ENCODE peak calls at places on chromosomes 12 and 14, in eight cellular contexts. C is HepG2, D is esophagus muscularis mucosa, G is ovary, O is K562, K is transverse colon, R is stomach, T is sigmoid colon. F is an unnamed sample.

GRCh38 chr12:46908936-46909635 is 83.3 kb upstream of the SLC38A4 start:
- DNase-seq in D (no peak), K (no peak), C (no peak), R (no peak), T (no peak), O (no peak), G (no peak), F (no peak)

GRCh38 chr12:109600995-109601394 is 27.4 kb downstream of the MVK start:
- DNase-seq in T (no peak), O (no peak), K (no peak), C (no peak), R (no peak), D (no peak), G (no peak), F (no peak)

GRCh38 chr12:93857279-93857894 is 180.2 kb downstream of the CRADD start:
- DNase-seq in G (no peak), K (no peak), R (no peak), D (peak; percentile 39), C (no peak), T (no peak), O (no peak), F (no peak)

GRCh38 chr14:21940887-21941855 is 267.6 kb upstream of the OR4E1 start:
- DNase-seq in K (no peak), D (no peak), O (peak; percentile 8), C (peak; percentile 55), R (no peak), T (no peak), G (no peak), F (no peak)

GRCh38 chr12:69473229-69473628 is 3.0 kb downstream of the FRS2 start:
- DNase-seq in O (no peak), K (no peak), C (no peak), R (no peak), G (no peak), T (no peak), D (no peak), F (no peak)

GRCh38 chr14:54364555-54365415 is 32.0 kb upstream of the CDKN3 start:
- DNase-seq in D (no peak), C (peak; percentile 83), K (no peak), G (no peak), T (no peak), R (no peak), O (no peak), F (peak; percentile 46)

GRCh38 chr14:102908766-102909455 is 13.6 kb upstream of the AMN start:
- DNase-seq in G (no peak), D (no peak), C (no peak), K (no peak), R (no peak), O (no peak), T (peak; percentile 52), F (no peak)

GRCh38 chr14:101026341-101026740 is 122.8 kb upstream of the RTL1 start:
- DNase-seq in D (no peak), T (peak; percentile 50), G (no peak), C (no peak), O (no peak), K (no peak), R (no peak), F (no peak)

GRCh38 chr12:125861299-125862281 is 796.4 kb downstream of the AACS start:
- DNase-seq in C (no peak), T (peak; percentile 69), K (peak; percentile 7), R (peak; percentile 42), G (peak; percentile 11), O (peak; percentile 41), D (no peak), F (peak; percentile 44)

GRCh38 chr14:93171366-93171765 is 13.3 kb downstream of the MOAP1 start:
- DNase-seq in R (no peak), T (no peak), O (no peak), K (no peak), G (no peak), C (no peak), D (no peak), F (no peak)

GRCh38 chr14:76227450-76228050 is 75.8 kb downstream of the GPATCH2L start:
- DNase-seq in R (no peak), T (no peak), G (no peak), D (no peak), C (no peak), K (no peak), O (no peak), F (no peak)

GRCh38 chr12:100329800-100330199 is 27.1 kb upstream of the SLC17A8 start:
- DNase-seq in R (no peak), G (no peak), C (no peak), T (no peak), O (no peak), K (no peak), D (no peak), F (no peak)

GRCh38 chr12:128026696-128027574 is 240.0 kb upstream of the TMEM132C start:
- DNase-seq in G (no peak), R (no peak), D (no peak), C (no peak), T (no peak), K (peak; percentile 66), O (no peak), F (no peak)

GRCh38 chr12:54428050-54429013 is 9.3 kb upstream of the ITGA5 start:
- DNase-seq in G (no peak), T (peak; percentile 81), C (no peak), K (peak; percentile 28), R (no peak), D (no peak), O (no peak), F (no peak)
- H3K27ac ChIP-seq in G (no peak overlapping the region), T (peak overlapping the region; percentile 100), C (no peak overlapping the region), K (peak overlapping the region; percentile 82), R (peak overlapping the region; percentile 60), D (peak overlapping the region; percentile 91), O (peak overlapping the region; percentile 73), F (no peak overlapping the region)

GRCh38 chr14:88325883-88326282 is 2.8 kb upstream of the KCNK10 start:
- DNase-seq in R (no peak), C (no peak), O (no peak), T (no peak), G (no peak), K (no peak), D (peak; percentile 90), F (no peak)

GRCh38 chr14:88323520-88324199 is 591 bp upstream of the KCNK10 start:
- DNase-seq in K (no peak), D (no peak), G (no peak), T (no peak), R (no peak), O (no peak), C (no peak), F (no peak)

GRCh38 chr14:88323086-88323519 is at the start of gene KCNK10:
- DNase-seq in T (no peak), R (no peak), C (no peak), O (no peak), D (no peak), K (no peak), G (no peak), F (no peak)

GRCh38 chr14:88327497-88327896 is 4.4 kb upstream of the KCNK10 start:
- DNase-seq in C (no peak), D (no peak), G (no peak), R (no peak), K (no peak), O (no peak), T (no peak), F (no peak)

DNA sequence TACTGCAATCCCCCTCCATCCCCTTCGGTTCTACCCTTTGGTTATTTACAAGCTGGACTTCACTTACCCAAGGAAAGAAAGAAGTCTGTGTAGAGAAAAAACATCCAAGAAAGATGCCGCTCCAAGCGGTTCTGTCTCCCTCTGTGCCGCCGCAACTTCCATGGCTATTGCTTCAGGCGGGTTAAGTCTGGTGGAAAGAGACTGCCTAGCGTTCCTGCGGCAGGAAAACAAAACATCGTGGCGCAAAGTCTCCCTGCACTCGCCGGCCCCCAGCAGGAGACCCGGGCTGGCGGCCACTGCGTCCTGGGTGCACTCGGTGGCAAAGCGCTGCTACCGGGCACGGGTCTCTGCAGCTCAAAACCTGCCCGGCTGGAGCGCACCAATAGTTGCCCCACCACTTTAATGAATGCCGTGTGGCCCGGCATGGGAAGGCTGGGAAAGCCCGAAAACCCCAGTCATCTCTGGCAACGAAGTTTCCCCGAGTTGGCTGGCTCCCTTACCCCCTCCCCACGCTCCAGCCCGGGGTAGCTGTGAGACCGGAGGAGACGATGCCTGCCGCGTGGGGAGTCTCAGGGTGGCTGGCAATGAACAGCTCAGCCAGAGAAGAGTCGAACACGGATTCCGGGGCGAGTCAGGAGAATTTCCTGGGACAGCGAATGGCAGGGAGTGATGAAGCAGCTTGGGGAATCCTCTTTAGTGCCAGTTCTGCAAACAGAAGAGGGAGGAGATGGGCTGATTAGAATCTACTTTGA is 3.5 kb upstream of the KCNK10 start:
- DNase-seq in R (no peak), K (no peak), T (no peak), O (no peak), D (peak; percentile 42), C (no peak), G (no peak), F (no peak)
- H3K27me3 ChIP-seq in R (peaks cover 85% of the 10 kb centered on the region), K (peaks cover 94% of the 10 kb centered on the region), T (peaks cover 14% of the 10 kb centered on the region), O (peaks cover 3% of the 10 kb centered on the region), D (no peaks in the 10 kb centered on the region), C (peaks cover 5% of the 10 kb centered on the region), G (no peaks in the 10 kb centered on the region), F (no peaks in the 10 kb centered on the region)

GRCh38 chr12:81354327-81354932 is 276.6 kb downstream of the ACSS3 start:
- DNase-seq in K (no peak), T (no peak), R (no peak), C (no peak), D (no peak), G (no peak), O (no peak), F (no peak)
- TF ChIP-seq EP300 in K (no peak), T (no peak), R (no peak), C (no peak), D (no peak), G (no peak), O (no peak), F (no peak)

DNA sequence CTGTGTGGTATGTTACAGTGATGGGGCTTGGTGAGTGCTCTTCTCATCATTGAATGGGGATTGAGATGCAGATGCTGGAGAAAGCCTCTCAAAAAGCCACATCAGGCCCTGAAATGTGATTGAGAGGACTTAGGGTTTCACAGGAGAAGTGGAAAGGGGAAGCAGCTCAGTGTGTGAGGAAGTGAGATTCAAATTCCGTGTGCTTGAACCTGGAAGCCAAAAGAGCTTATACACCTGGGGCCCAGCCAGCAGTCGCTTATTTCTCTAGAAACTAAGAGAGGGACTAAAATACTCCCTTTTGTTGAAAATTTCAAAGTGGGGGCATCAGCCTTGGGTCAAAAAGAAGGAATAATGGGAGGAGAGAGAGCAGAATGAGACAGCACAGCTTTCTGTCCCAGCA is 39.1 kb upstream of the GZMB start:
- DNase-seq in O (no peak), K (no peak), G (no peak), D (no peak), C (no peak), R (no peak), T (no peak), F (no peak)
- H3K27ac ChIP-seq in O (no peak overlapping the region), K (peak overlapping the region; percentile 38), G (no peak overlapping the region), D (no peak overlapping the region), C (no peak overlapping the region), R (no peak overlapping the region), T (no peak overlapping the region), F (no peak overlapping the region)

F was measured in tibial nerve.